ENCODE peak calls at places on chromosomes 1 and 21, in five cellular contexts. One of them, this sample, is unnamed.

GRCh38 chr1:10975567-10976326 is 36.7 kb upstream of the TARDBP start:
- DNase-seq in AG09319: peak
- DNase-seq in WTC11: no peak
- DNase-seq in WERI-Rb-1: no peak
- DNase-seq in heart left ventricle: peak
- DNase-seq in this sample: no peak

GRCh38 chr1:202056644-202057334 is 46.4 kb downstream of the ELF3 start:
- DNase-seq in AG09319: no peak
- DNase-seq in WTC11: peak
- DNase-seq in WERI-Rb-1: peak
- DNase-seq in heart left ventricle: peak
- DNase-seq in this sample: no peak

GRCh38 chr1:47444578-47445465 is 7.0 kb downstream of the FOXD2 start:
- DNase-seq in AG09319: no peak
- DNase-seq in WTC11: peak
- DNase-seq in WERI-Rb-1: peak
- DNase-seq in heart left ventricle: no peak
- DNase-seq in this sample: no peak

GRCh38 chr1:176111835-176112234 is 95.3 kb downstream of the COP1 start:
- DNase-seq in AG09319: no peak
- DNase-seq in WTC11: no peak
- DNase-seq in WERI-Rb-1: no peak
- DNase-seq in heart left ventricle: no peak
- DNase-seq in this sample: no peak

GRCh38 chr1:203306970-203307541 is 1.7 kb downstream of the BTG2 start:
- DNase-seq in AG09319: no peak
- DNase-seq in WTC11: peak
- DNase-seq in WERI-Rb-1: no peak
- DNase-seq in heart left ventricle: peak
- DNase-seq in this sample: no peak

GRCh38 chr21:18340387-18340942 is 63.1 kb downstream of the TMPRSS15 start:
- DNase-seq in AG09319: no peak
- DNase-seq in WTC11: no peak
- DNase-seq in WERI-Rb-1: no peak
- DNase-seq in heart left ventricle: no peak
- DNase-seq in this sample: no peak

GRCh38 chr21:34846601-34847112 is 177.9 kb downstream of the CLIC6 start:
- DNase-seq in AG09319: no peak
- DNase-seq in WTC11: no peak
- DNase-seq in WERI-Rb-1: no peak
- DNase-seq in heart left ventricle: no peak
- DNase-seq in this sample: no peak

GRCh38 chr1:203189951-203190352 is 3.4 kb upstream of the CHI3L1 start:
- DNase-seq in AG09319: no peak
- DNase-seq in WTC11: no peak
- DNase-seq in WERI-Rb-1: peak
- DNase-seq in heart left ventricle: no peak
- DNase-seq in this sample: no peak

GRCh38 chr1:85617582-85618237 is 37.1 kb downstream of the CCN1 start:
- DNase-seq in AG09319: no peak
- DNase-seq in WTC11: no peak
- DNase-seq in WERI-Rb-1: no peak
- DNase-seq in heart left ventricle: no peak
- DNase-seq in this sample: no peak

GRCh38 chr1:113388621-113389355 is 1.5 kb upstream of the MAGI3 start:
- DNase-seq in AG09319: no peak
- DNase-seq in WTC11: no peak
- DNase-seq in WERI-Rb-1: peak
- DNase-seq in heart left ventricle: no peak
- DNase-seq in this sample: no peak

GRCh38 chr1:114740331-114740730 is 17.5 kb downstream of the CSDE1 start:
- DNase-seq in AG09319: no peak
- DNase-seq in WTC11: no peak
- DNase-seq in WERI-Rb-1: no peak
- DNase-seq in heart left ventricle: no peak
- DNase-seq in this sample: no peak

GRCh38 chr21:30340714-30341573 is 3.5 kb upstream of the KRTAP27-1 start:
- DNase-seq in AG09319: no peak
- DNase-seq in WTC11: peak
- DNase-seq in WERI-Rb-1: peak
- DNase-seq in heart left ventricle: peak
- DNase-seq in this sample: peak

GRCh38 chr1:97632776-97633175 is 288.1 kb downstream of the DPYD start:
- DNase-seq in AG09319: no peak
- DNase-seq in WTC11: no peak
- DNase-seq in WERI-Rb-1: no peak
- DNase-seq in heart left ventricle: no peak
- DNase-seq in this sample: no peak

GRCh38 chr1:151401125-151401788 is 1.9 kb downstream of the PSMB4 start:
- DNase-seq in AG09319: no peak
- DNase-seq in WTC11: no peak
- DNase-seq in WERI-Rb-1: no peak
- DNase-seq in heart left ventricle: no peak
- DNase-seq in this sample: no peak

GRCh38 chr1:66563094-66563800 is 29.3 kb downstream of the SGIP1 start:
- DNase-seq in AG09319: peak
- DNase-seq in WTC11: no peak
- DNase-seq in WERI-Rb-1: no peak
- DNase-seq in heart left ventricle: no peak
- DNase-seq in this sample: no peak

GRCh38 chr1:59107916-59108315 is 189.0 kb upstream of the FGGY start:
- DNase-seq in AG09319: no peak
- DNase-seq in WTC11: no peak
- DNase-seq in WERI-Rb-1: no peak
- DNase-seq in heart left ventricle: no peak
- DNase-seq in this sample: no peak

GRCh38 chr1:242209063-242209462 is 210.2 kb upstream of the MAP1LC3C start:
- DNase-seq in AG09319: no peak
- DNase-seq in WTC11: no peak
- DNase-seq in WERI-Rb-1: no peak
- DNase-seq in heart left ventricle: no peak
- DNase-seq in this sample: no peak

GRCh38 chr1:7000720-7001119 is 215.5 kb downstream of the CAMTA1 start:
- DNase-seq in AG09319: no peak
- DNase-seq in WTC11: no peak
- DNase-seq in WERI-Rb-1: no peak
- DNase-seq in heart left ventricle: no peak
- DNase-seq in this sample: no peak

GRCh38 chr21:31264574-31264973 is 79.5 kb downstream of the TIAM1 start:
- DNase-seq in AG09319: no peak
- DNase-seq in WTC11: no peak
- DNase-seq in WERI-Rb-1: no peak
- DNase-seq in heart left ventricle: no peak
- DNase-seq in this sample: no peak

GRCh38 chr1:20070357-20070756 is 363 bp downstream of the PLA2G5 start:
- DNase-seq in AG09319: no peak
- DNase-seq in WTC11: no peak
- DNase-seq in WERI-Rb-1: no peak
- DNase-seq in heart left ventricle: no peak
- DNase-seq in this sample: no peak

GRCh38 chr1:40252601-40253000 is 4.9 kb downstream of the TMCO2 start:
- DNase-seq in AG09319: no peak
- DNase-seq in WTC11: no peak
- DNase-seq in WERI-Rb-1: no peak
- DNase-seq in heart left ventricle: no peak
- DNase-seq in this sample: no peak

GRCh38 chr1:154557939-154558609 is 388 bp downstream of the UBE2Q1 start:
- DNase-seq in AG09319: no peak
- DNase-seq in WTC11: peak
- DNase-seq in WERI-Rb-1: peak
- DNase-seq in heart left ventricle: peak
- DNase-seq in this sample: peak

GRCh38 chr1:74571875-74572274 is 59.5 kb upstream of the LRRC53 start:
- DNase-seq in AG09319: no peak
- DNase-seq in WTC11: peak
- DNase-seq in WERI-Rb-1: no peak
- DNase-seq in heart left ventricle: no peak
- DNase-seq in this sample: no peak

GRCh38 chr21:45300786-45301520 is 13.3 kb upstream of the POFUT2 start:
- DNase-seq in AG09319: no peak
- DNase-seq in WTC11: no peak
- DNase-seq in WERI-Rb-1: no peak
- DNase-seq in heart left ventricle: no peak
- DNase-seq in this sample: no peak

GRCh38 chr21:38898422-38899098 is 92.8 kb downstream of the ETS2 start:
- DNase-seq in AG09319: no peak
- DNase-seq in WTC11: no peak
- DNase-seq in WERI-Rb-1: no peak
- DNase-seq in heart left ventricle: no peak
- DNase-seq in this sample: no peak

GRCh38 chr1:70331962-70332361 is 22.6 kb downstream of the ANKRD13C start:
- DNase-seq in AG09319: no peak
- DNase-seq in WTC11: no peak
- DNase-seq in WERI-Rb-1: no peak
- DNase-seq in heart left ventricle: no peak
- DNase-seq in this sample: no peak

GRCh38 chr1:112735752-112736151 is 20.6 kb upstream of the PPM1J start:
- DNase-seq in AG09319: no peak
- DNase-seq in WTC11: no peak
- DNase-seq in WERI-Rb-1: no peak
- DNase-seq in heart left ventricle: no peak
- DNase-seq in this sample: no peak

GRCh38 chr1:46526689-46527291 is 24.7 kb downstream of the KNCN start:
- DNase-seq in AG09319: no peak
- DNase-seq in WTC11: peak
- DNase-seq in WERI-Rb-1: peak
- DNase-seq in heart left ventricle: no peak
- DNase-seq in this sample: no peak

GRCh38 chr1:54542120-54542961 is 5.7 kb upstream of the ACOT11 start:
- DNase-seq in AG09319: no peak
- DNase-seq in WTC11: peak
- DNase-seq in WERI-Rb-1: peak
- DNase-seq in heart left ventricle: peak
- DNase-seq in this sample: peak
- TF ChIP-seq CTCF in AG09319: no peak
- TF ChIP-seq CTCF in WTC11: no peak
- TF ChIP-seq CTCF in WERI-Rb-1: peak
- TF ChIP-seq CTCF in heart left ventricle: peak
- TF ChIP-seq CTCF in this sample: peak

DNA sequence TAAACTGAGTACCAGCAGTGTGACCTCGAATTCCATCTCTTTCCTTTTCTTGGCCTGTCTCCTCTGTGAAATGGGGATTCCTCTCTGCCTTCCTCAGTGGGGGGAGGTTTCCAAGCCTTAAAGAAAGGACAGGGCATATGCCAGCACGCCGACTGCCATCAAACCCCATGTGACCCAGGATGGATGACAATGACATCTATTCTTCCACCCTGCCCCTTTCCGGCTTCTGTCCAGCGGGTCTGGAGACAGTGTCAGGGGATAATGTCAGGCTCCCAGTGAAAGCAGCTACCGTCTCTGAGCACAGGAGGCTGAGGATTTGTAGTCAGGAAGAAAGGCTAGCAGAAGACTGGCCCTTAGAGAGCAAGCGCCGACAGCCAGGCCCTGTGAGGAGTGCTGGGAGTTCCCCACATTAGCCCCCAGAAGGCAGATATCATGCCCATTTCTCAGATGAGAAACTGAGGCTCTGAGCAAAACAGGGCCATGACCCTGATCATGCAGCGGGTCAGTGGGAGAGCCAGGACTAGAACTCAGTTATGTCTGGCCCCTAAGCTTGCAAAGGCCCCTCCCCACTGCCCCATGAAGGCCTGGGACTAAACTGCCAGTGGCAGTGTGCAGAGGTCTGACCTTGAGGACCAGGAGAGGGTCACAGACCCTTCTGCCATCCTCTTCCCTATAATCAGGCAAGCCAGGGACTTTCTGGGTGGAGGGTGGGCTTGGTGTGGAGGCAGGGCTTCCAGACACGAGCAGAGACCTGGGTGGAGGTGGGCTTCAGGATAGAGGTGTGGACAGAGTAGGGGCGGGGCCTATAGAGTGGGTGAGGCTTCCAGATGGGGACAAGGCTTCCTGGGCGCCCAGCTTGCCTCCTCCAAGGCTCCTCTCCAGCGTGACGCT is 30.1 kb downstream of the CDCA8 start:
- DNase-seq in AG09319: no peak
- DNase-seq in WTC11: no peak
- DNase-seq in WERI-Rb-1: no peak
- DNase-seq in heart left ventricle: no peak
- DNase-seq in this sample: no peak
- TF ChIP-seq CTCF in AG09319: no peak
- TF ChIP-seq CTCF in WTC11: no peak
- TF ChIP-seq CTCF in WERI-Rb-1: no peak
- TF ChIP-seq CTCF in heart left ventricle: no peak
- TF ChIP-seq CTCF in this sample: no peak

GRCh38 chr1:24387636-24388035 is 25.9 kb downstream of the STPG1 start:
- DNase-seq in AG09319: no peak
- DNase-seq in WTC11: no peak
- DNase-seq in WERI-Rb-1: no peak
- DNase-seq in heart left ventricle: no peak
- DNase-seq in this sample: no peak
- TF ChIP-seq CTCF in AG09319: no peak
- TF ChIP-seq CTCF in WTC11: no peak
- TF ChIP-seq CTCF in WERI-Rb-1: no peak
- TF ChIP-seq CTCF in heart left ventricle: no peak
- TF ChIP-seq CTCF in this sample: no peak

DNA sequence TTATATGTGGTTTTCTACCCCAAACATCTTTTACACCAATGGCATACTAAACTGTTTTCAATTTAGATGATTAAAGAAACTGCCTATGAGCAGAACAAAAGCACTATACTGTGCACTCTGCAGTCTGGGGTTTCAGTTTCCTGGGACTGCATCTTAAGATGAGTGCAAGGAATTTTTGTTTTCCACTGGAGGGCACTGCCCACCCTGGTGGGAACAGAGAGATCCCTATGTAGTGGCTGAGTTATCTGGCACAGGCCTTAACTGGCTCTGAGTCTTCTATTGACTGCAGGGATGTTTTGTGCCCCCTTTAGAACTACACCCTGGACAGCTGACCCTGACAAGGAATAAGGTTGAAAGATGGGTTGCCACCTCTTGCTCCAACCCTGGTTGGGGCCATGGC is 12.0 kb downstream of the PROK1 start:
- DNase-seq in AG09319: no peak
- DNase-seq in WTC11: no peak
- DNase-seq in WERI-Rb-1: no peak
- DNase-seq in heart left ventricle: no peak
- DNase-seq in this sample: no peak
- TF ChIP-seq CTCF in AG09319: peak
- TF ChIP-seq CTCF in WTC11: no peak
- TF ChIP-seq CTCF in WERI-Rb-1: no peak
- TF ChIP-seq CTCF in heart left ventricle: no peak
- TF ChIP-seq CTCF in this sample: no peak

This sample was measured in neural crest cell.